ENCODE peak calls at places on chromosomes 6 and 20, in ten cellular contexts. One of them, this sample, is unnamed.

GRCh38 chr20:44990425-44990824 is 24.1 kb downstream of the STK4 start:
- DNase-seq in stomach: no peak
- DNase-seq in esophagus muscularis mucosa: no peak
- DNase-seq in K562: peak; percentile 10
- DNase-seq in A549: no peak
- DNase-seq in tibial nerve: no peak
- DNase-seq in ovary: no peak
- DNase-seq in GM12878: no peak
- DNase-seq in H1: no peak
- DNase-seq in SK-N-SH: no peak
- DNase-seq in this sample: no peak

GRCh38 chr6:5359413-5359812 is 98.1 kb downstream of the FARS2 start:
- DNase-seq in stomach: no peak
- DNase-seq in esophagus muscularis mucosa: no peak
- DNase-seq in K562: no peak
- DNase-seq in A549: no peak
- DNase-seq in tibial nerve: no peak
- DNase-seq in ovary: no peak
- DNase-seq in GM12878: no peak
- DNase-seq in H1: no peak
- DNase-seq in SK-N-SH: peak; percentile 42
- DNase-seq in this sample: no peak

GRCh38 chr6:84500726-84501125 is 263.7 kb downstream of the TBX18 start:
- DNase-seq in stomach: no peak
- DNase-seq in esophagus muscularis mucosa: no peak
- DNase-seq in K562: no peak
- DNase-seq in A549: no peak
- DNase-seq in tibial nerve: no peak
- DNase-seq in ovary: no peak
- DNase-seq in GM12878: no peak
- DNase-seq in H1: no peak
- DNase-seq in SK-N-SH: no peak
- DNase-seq in this sample: no peak

GRCh38 chr20:57086066-57086465 is 180.4 kb downstream of the BMP7 start:
- DNase-seq in stomach: no peak
- DNase-seq in esophagus muscularis mucosa: no peak
- DNase-seq in K562: no peak
- DNase-seq in A549: no peak
- DNase-seq in tibial nerve: no peak
- DNase-seq in ovary: no peak
- DNase-seq in GM12878: no peak
- DNase-seq in H1: no peak
- DNase-seq in SK-N-SH: no peak
- DNase-seq in this sample: no peak

GRCh38 chr20:19758888-19759331 is 852 bp downstream of the RIN2 start:
- DNase-seq in stomach: peak; percentile 49
- DNase-seq in esophagus muscularis mucosa: peak; percentile 93
- DNase-seq in K562: no peak
- DNase-seq in A549: peak; percentile 55
- DNase-seq in tibial nerve: peak; percentile 44
- DNase-seq in ovary: peak; percentile 59
- DNase-seq in GM12878: no peak
- DNase-seq in H1: no peak
- DNase-seq in SK-N-SH: peak; percentile 65
- DNase-seq in this sample: peak; percentile 59

GRCh38 chr6:152441892-152442291 is 195.3 kb downstream of the SYNE1 start:
- DNase-seq in stomach: no peak
- DNase-seq in esophagus muscularis mucosa: no peak
- DNase-seq in K562: no peak
- DNase-seq in A549: no peak
- DNase-seq in tibial nerve: no peak
- DNase-seq in ovary: no peak
- DNase-seq in GM12878: no peak
- DNase-seq in H1: no peak
- DNase-seq in SK-N-SH: peak; percentile 29
- DNase-seq in this sample: no peak

GRCh38 chr6:34646714-34647113 is 49.9 kb downstream of the ILRUN start:
- DNase-seq in stomach: no peak
- DNase-seq in esophagus muscularis mucosa: no peak
- DNase-seq in K562: no peak
- DNase-seq in A549: no peak
- DNase-seq in tibial nerve: no peak
- DNase-seq in ovary: no peak
- DNase-seq in GM12878: no peak
- DNase-seq in H1: no peak
- DNase-seq in SK-N-SH: no peak
- DNase-seq in this sample: no peak

GRCh38 chr20:43579861-43580793 is 10.6 kb upstream of the IFT52 start:
- DNase-seq in stomach: no peak
- DNase-seq in esophagus muscularis mucosa: no peak
- DNase-seq in K562: peak; percentile 75
- DNase-seq in A549: no peak
- DNase-seq in tibial nerve: no peak
- DNase-seq in ovary: no peak
- DNase-seq in GM12878: no peak
- DNase-seq in H1: no peak
- DNase-seq in SK-N-SH: no peak
- DNase-seq in this sample: no peak

GRCh38 chr6:1377526-1378223 is 11.7 kb upstream of the FOXF2 start:
- DNase-seq in stomach: no peak
- DNase-seq in esophagus muscularis mucosa: peak; percentile 34
- DNase-seq in K562: no peak
- DNase-seq in A549: no peak
- DNase-seq in tibial nerve: no peak
- DNase-seq in ovary: no peak
- DNase-seq in GM12878: no peak
- DNase-seq in H1: no peak
- DNase-seq in SK-N-SH: no peak
- DNase-seq in this sample: no peak

GRCh38 chr6:136470044-136470443 is 80.2 kb downstream of the MAP7 start:
- DNase-seq in stomach: no peak
- DNase-seq in esophagus muscularis mucosa: no peak
- DNase-seq in K562: no peak
- DNase-seq in A549: no peak
- DNase-seq in tibial nerve: no peak
- DNase-seq in ovary: no peak
- DNase-seq in GM12878: no peak
- DNase-seq in H1: no peak
- DNase-seq in SK-N-SH: no peak
- DNase-seq in this sample: no peak

GRCh38 chr6:84466521-84466920 is 239.1 kb upstream of the CEP162 start:
- DNase-seq in stomach: no peak
- DNase-seq in esophagus muscularis mucosa: no peak
- DNase-seq in K562: peak; percentile 21
- DNase-seq in A549: peak; percentile 35
- DNase-seq in tibial nerve: no peak
- DNase-seq in ovary: no peak
- DNase-seq in GM12878: no peak
- DNase-seq in H1: no peak
- DNase-seq in SK-N-SH: no peak
- DNase-seq in this sample: no peak

GRCh38 chr6:84329077-84329476 is 101.6 kb upstream of the CEP162 start:
- DNase-seq in stomach: no peak
- DNase-seq in esophagus muscularis mucosa: no peak
- DNase-seq in K562: no peak
- DNase-seq in A549: no peak
- DNase-seq in tibial nerve: no peak
- DNase-seq in ovary: no peak
- DNase-seq in GM12878: no peak
- DNase-seq in H1: no peak
- DNase-seq in SK-N-SH: no peak
- DNase-seq in this sample: no peak

GRCh38 chr20:59818911-59819310 is 114.5 kb downstream of the SYCP2 start:
- DNase-seq in stomach: no peak
- DNase-seq in esophagus muscularis mucosa: peak; percentile 31
- DNase-seq in K562: no peak
- DNase-seq in A549: no peak
- DNase-seq in tibial nerve: no peak
- DNase-seq in ovary: no peak
- DNase-seq in GM12878: no peak
- DNase-seq in H1: no peak
- DNase-seq in SK-N-SH: peak; percentile 2
- DNase-seq in this sample: no peak

GRCh38 chr20:33676121-33676520 is 1.9 kb upstream of the NECAB3 start:
- DNase-seq in stomach: no peak
- DNase-seq in esophagus muscularis mucosa: no peak
- DNase-seq in K562: no peak
- DNase-seq in A549: no peak
- DNase-seq in tibial nerve: no peak
- DNase-seq in ovary: peak; percentile 56
- DNase-seq in GM12878: no peak
- DNase-seq in H1: no peak
- DNase-seq in SK-N-SH: no peak
- DNase-seq in this sample: no peak

GRCh38 chr6:38567436-38567835 is 72.3 kb downstream of the BTBD9 start:
- DNase-seq in stomach: peak; percentile 44
- DNase-seq in esophagus muscularis mucosa: peak; percentile 93
- DNase-seq in K562: no peak
- DNase-seq in A549: no peak
- DNase-seq in tibial nerve: peak; percentile 50
- DNase-seq in ovary: peak; percentile 85
- DNase-seq in GM12878: no peak
- DNase-seq in H1: no peak
- DNase-seq in SK-N-SH: peak; percentile 60
- DNase-seq in this sample: peak; percentile 37

GRCh38 chr20:48025661-48026060 is 240.4 kb upstream of the SULF2 start:
- DNase-seq in stomach: no peak
- DNase-seq in esophagus muscularis mucosa: no peak
- DNase-seq in K562: no peak
- DNase-seq in A549: no peak
- DNase-seq in tibial nerve: no peak
- DNase-seq in ovary: no peak
- DNase-seq in GM12878: no peak
- DNase-seq in H1: no peak
- DNase-seq in SK-N-SH: no peak
- DNase-seq in this sample: no peak

GRCh38 chr6:77092971-77093370 is 370.3 kb downstream of the HTR1B start:
- DNase-seq in stomach: no peak
- DNase-seq in esophagus muscularis mucosa: no peak
- DNase-seq in K562: no peak
- DNase-seq in A549: no peak
- DNase-seq in tibial nerve: no peak
- DNase-seq in ovary: no peak
- DNase-seq in GM12878: no peak
- DNase-seq in H1: no peak
- DNase-seq in SK-N-SH: no peak
- DNase-seq in this sample: no peak

GRCh38 chr6:14861491-14861943 is 384.4 kb upstream of the JARID2 start:
- DNase-seq in stomach: no peak
- DNase-seq in esophagus muscularis mucosa: no peak
- DNase-seq in K562: peak; percentile 63
- DNase-seq in A549: no peak
- DNase-seq in tibial nerve: no peak
- DNase-seq in ovary: no peak
- DNase-seq in GM12878: no peak
- DNase-seq in H1: no peak
- DNase-seq in SK-N-SH: no peak
- DNase-seq in this sample: no peak

GRCh38 chr6:26394289-26394688 is 7.8 kb upstream of the BTN3A1 start:
- DNase-seq in stomach: peak; percentile 27
- DNase-seq in esophagus muscularis mucosa: no peak
- DNase-seq in K562: no peak
- DNase-seq in A549: no peak
- DNase-seq in tibial nerve: no peak
- DNase-seq in ovary: no peak
- DNase-seq in GM12878: no peak
- DNase-seq in H1: no peak
- DNase-seq in SK-N-SH: no peak
- DNase-seq in this sample: no peak

GRCh38 chr6:130303436-130303835 is 62.4 kb upstream of the TMEM200A start:
- DNase-seq in stomach: no peak
- DNase-seq in esophagus muscularis mucosa: no peak
- DNase-seq in K562: no peak
- DNase-seq in A549: no peak
- DNase-seq in tibial nerve: no peak
- DNase-seq in ovary: no peak
- DNase-seq in GM12878: no peak
- DNase-seq in H1: no peak
- DNase-seq in SK-N-SH: no peak
- DNase-seq in this sample: no peak
- TF ChIP-seq EP300 in stomach: no peak
- TF ChIP-seq EP300 in esophagus muscularis mucosa: no peak
- TF ChIP-seq EP300 in K562: no peak
- TF ChIP-seq EP300 in A549: no peak
- TF ChIP-seq EP300 in tibial nerve: no peak
- TF ChIP-seq EP300 in ovary: no peak
- TF ChIP-seq EP300 in GM12878: no peak
- TF ChIP-seq EP300 in H1: no peak
- TF ChIP-seq EP300 in SK-N-SH: no peak
- TF ChIP-seq EP300 in this sample: no peak

GRCh38 chr6:39819676-39820075 is 27.5 kb downstream of the DAAM2 start:
- DNase-seq in stomach: no peak
- DNase-seq in esophagus muscularis mucosa: no peak
- DNase-seq in K562: no peak
- DNase-seq in A549: no peak
- DNase-seq in tibial nerve: no peak
- DNase-seq in ovary: no peak
- DNase-seq in GM12878: no peak
- DNase-seq in H1: no peak
- DNase-seq in SK-N-SH: no peak
- DNase-seq in this sample: no peak
- TF ChIP-seq CTCF in stomach: no peak
- TF ChIP-seq CTCF in esophagus muscularis mucosa: no peak
- TF ChIP-seq CTCF in K562: no peak
- TF ChIP-seq CTCF in A549: no peak
- TF ChIP-seq CTCF in tibial nerve: no peak
- TF ChIP-seq CTCF in ovary: no peak
- TF ChIP-seq CTCF in GM12878: no peak
- TF ChIP-seq CTCF in H1: no peak
- TF ChIP-seq CTCF in SK-N-SH: no peak
- TF ChIP-seq CTCF in this sample: no peak

DNA sequence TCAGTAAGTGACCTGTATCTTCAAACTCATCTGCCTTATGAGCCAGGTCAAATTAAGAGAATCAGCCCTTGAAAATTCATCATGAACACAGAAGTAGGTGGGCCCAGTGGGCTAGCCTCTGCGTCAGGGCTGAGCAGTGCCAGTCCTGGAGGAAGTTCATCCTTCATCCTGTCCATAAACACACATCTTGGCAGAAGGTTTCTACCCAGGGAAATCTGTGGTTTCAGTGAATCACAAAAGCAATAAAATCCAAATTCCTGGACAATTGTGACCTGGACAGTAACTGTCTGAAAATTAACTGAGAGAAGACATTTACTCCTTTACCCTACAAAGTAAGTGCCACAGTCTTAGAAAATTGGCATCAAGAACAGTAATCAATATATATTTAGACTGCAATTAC is 72.4 kb downstream of the ATG5 start:
- DNase-seq in stomach: no peak
- DNase-seq in esophagus muscularis mucosa: no peak
- DNase-seq in K562: no peak
- DNase-seq in A549: no peak
- DNase-seq in tibial nerve: no peak
- DNase-seq in ovary: no peak
- DNase-seq in GM12878: no peak
- DNase-seq in H1: no peak
- DNase-seq in SK-N-SH: no peak
- DNase-seq in this sample: no peak
- H3K4me1 ChIP-seq in stomach: no peaks in the 10 kb centered on the region
- H3K4me1 ChIP-seq in esophagus muscularis mucosa: no peaks in the 10 kb centered on the region
- H3K4me1 ChIP-seq in K562: no peaks in the 10 kb centered on the region
- H3K4me1 ChIP-seq in A549: peaks cover 66% of the 10 kb centered on the region
- H3K4me1 ChIP-seq in tibial nerve: peaks cover 9% of the 10 kb centered on the region
- H3K4me1 ChIP-seq in ovary: peaks cover 2% of the 10 kb centered on the region
- H3K4me1 ChIP-seq in GM12878: no peaks in the 10 kb centered on the region
- H3K4me1 ChIP-seq in H1: no peaks in the 10 kb centered on the region
- H3K4me1 ChIP-seq in SK-N-SH: peaks cover 45% of the 10 kb centered on the region
- H3K4me1 ChIP-seq in this sample: no peaks in the 10 kb centered on the region

GRCh38 chr20:37223053-37223452 is 38.6 kb downstream of the GHRH start:
- DNase-seq in stomach: no peak
- DNase-seq in esophagus muscularis mucosa: no peak
- DNase-seq in K562: peak; percentile 35
- DNase-seq in A549: no peak
- DNase-seq in tibial nerve: no peak
- DNase-seq in ovary: no peak
- DNase-seq in GM12878: no peak
- DNase-seq in H1: no peak
- DNase-seq in SK-N-SH: no peak
- DNase-seq in this sample: no peak
- TF ChIP-seq EP300 in stomach: no peak
- TF ChIP-seq EP300 in esophagus muscularis mucosa: no peak
- TF ChIP-seq EP300 in K562: no peak
- TF ChIP-seq EP300 in A549: no peak
- TF ChIP-seq EP300 in tibial nerve: peak; percentile 13
- TF ChIP-seq EP300 in ovary: no peak
- TF ChIP-seq EP300 in GM12878: no peak
- TF ChIP-seq EP300 in H1: no peak
- TF ChIP-seq EP300 in SK-N-SH: no peak
- TF ChIP-seq EP300 in this sample: no peak